ENCODE peak calls at places on chromosome 18, in six cellular contexts. One of them, this sample, is unnamed.

GRCh38 chr18:62881509-62882016 is 166.2 kb downstream of the PHLPP1 start:
- DNase-seq in A549: peak
- DNase-seq in GM12891: no peak
- DNase-seq in tibial nerve: peak
- DNase-seq in ovary: no peak
- DNase-seq in body of pancreas: no peak
- DNase-seq in this sample: peak

GRCh38 chr18:70151554-70152130 is 53.8 kb downstream of the RTTN start:
- DNase-seq in A549: no peak
- DNase-seq in GM12891: no peak
- DNase-seq in tibial nerve: no peak
- DNase-seq in ovary: no peak
- DNase-seq in body of pancreas: no peak
- DNase-seq in this sample: no peak

GRCh38 chr18:987325-988186 is 82.9 kb downstream of the ADCYAP1 start:
- DNase-seq in A549: no peak
- DNase-seq in GM12891: no peak
- DNase-seq in tibial nerve: no peak
- DNase-seq in ovary: no peak
- DNase-seq in body of pancreas: no peak
- DNase-seq in this sample: no peak

GRCh38 chr18:13500227-13500865 is 226.0 kb downstream of the FAM210A start:
- DNase-seq in A549: no peak
- DNase-seq in GM12891: no peak
- DNase-seq in tibial nerve: no peak
- DNase-seq in ovary: no peak
- DNase-seq in body of pancreas: no peak
- DNase-seq in this sample: peak

GRCh38 chr18:470661-471501 is 29.6 kb downstream of the COLEC12 start:
- DNase-seq in A549: no peak
- DNase-seq in GM12891: no peak
- DNase-seq in tibial nerve: peak
- DNase-seq in ovary: no peak
- DNase-seq in body of pancreas: no peak
- DNase-seq in this sample: no peak

GRCh38 chr18:50967714-50968661 is at the start of gene ELAC1:
- DNase-seq in A549: peak
- DNase-seq in GM12891: peak
- DNase-seq in tibial nerve: peak
- DNase-seq in ovary: peak
- DNase-seq in body of pancreas: peak
- DNase-seq in this sample: peak

GRCh38 chr18:31102020-31102684 is at the start of gene DSC2:
- DNase-seq in A549: no peak
- DNase-seq in GM12891: peak
- DNase-seq in tibial nerve: no peak
- DNase-seq in ovary: peak
- DNase-seq in body of pancreas: peak
- DNase-seq in this sample: no peak

GRCh38 chr18:34509879-34510586 is 200.1 kb upstream of the DTNA start:
- DNase-seq in A549: no peak
- DNase-seq in GM12891: no peak
- DNase-seq in tibial nerve: no peak
- DNase-seq in ovary: no peak
- DNase-seq in body of pancreas: no peak
- DNase-seq in this sample: no peak

GRCh38 chr18:27240383-27240782 is 55.3 kb upstream of the CHST9 start:
- DNase-seq in A549: no peak
- DNase-seq in GM12891: no peak
- DNase-seq in tibial nerve: no peak
- DNase-seq in ovary: no peak
- DNase-seq in body of pancreas: no peak
- DNase-seq in this sample: no peak

GRCh38 chr18:36831139-36831538 is 2.2 kb downstream of the KIAA1328 start:
- DNase-seq in A549: no peak
- DNase-seq in GM12891: no peak
- DNase-seq in tibial nerve: no peak
- DNase-seq in ovary: no peak
- DNase-seq in body of pancreas: no peak
- DNase-seq in this sample: no peak

GRCh38 chr18:78976697-78977626 is 2.7 kb upstream of the SALL3 start:
- DNase-seq in A549: no peak
- DNase-seq in GM12891: no peak
- DNase-seq in tibial nerve: no peak
- DNase-seq in ovary: no peak
- DNase-seq in body of pancreas: no peak
- DNase-seq in this sample: no peak

GRCh38 chr18:63185979-63186378 is 133.6 kb downstream of the BCL2 start:
- DNase-seq in A549: no peak
- DNase-seq in GM12891: no peak
- DNase-seq in tibial nerve: no peak
- DNase-seq in ovary: no peak
- DNase-seq in body of pancreas: no peak
- DNase-seq in this sample: no peak

GRCh38 chr18:2411381-2411977 is 159.8 kb downstream of the METTL4 start:
- DNase-seq in A549: no peak
- DNase-seq in GM12891: no peak
- DNase-seq in tibial nerve: no peak
- DNase-seq in ovary: no peak
- DNase-seq in body of pancreas: no peak
- DNase-seq in this sample: peak

GRCh38 chr18:79943608-79944125 is 7.8 kb downstream of the SLC66A2 start:
- DNase-seq in A549: no peak
- DNase-seq in GM12891: no peak
- DNase-seq in tibial nerve: no peak
- DNase-seq in ovary: no peak
- DNase-seq in body of pancreas: no peak
- DNase-seq in this sample: no peak

GRCh38 chr18:40407913-40408312 is 1547.1 kb upstream of the PIK3C3 start:
- DNase-seq in A549: no peak
- DNase-seq in GM12891: no peak
- DNase-seq in tibial nerve: no peak
- DNase-seq in ovary: no peak
- DNase-seq in body of pancreas: no peak
- DNase-seq in this sample: no peak

GRCh38 chr18:66764225-66764624 is 160.3 kb upstream of the CDH19 start:
- DNase-seq in A549: no peak
- DNase-seq in GM12891: no peak
- DNase-seq in tibial nerve: no peak
- DNase-seq in ovary: no peak
- DNase-seq in body of pancreas: no peak
- DNase-seq in this sample: no peak

GRCh38 chr18:43780782-43781340 is 503.6 kb upstream of the SYT4 start:
- DNase-seq in A549: no peak
- DNase-seq in GM12891: no peak
- DNase-seq in tibial nerve: no peak
- DNase-seq in ovary: no peak
- DNase-seq in body of pancreas: no peak
- DNase-seq in this sample: no peak

GRCh38 chr18:38539373-38539772 is 973.8 kb upstream of the CELF4 start:
- DNase-seq in A549: no peak
- DNase-seq in GM12891: no peak
- DNase-seq in tibial nerve: no peak
- DNase-seq in ovary: no peak
- DNase-seq in body of pancreas: no peak
- DNase-seq in this sample: no peak

GRCh38 chr18:6728809-6729246 is 688 bp upstream of the ARHGAP28 start:
- DNase-seq in A549: no peak
- DNase-seq in GM12891: no peak
- DNase-seq in tibial nerve: no peak
- DNase-seq in ovary: no peak
- DNase-seq in body of pancreas: no peak
- DNase-seq in this sample: no peak

GRCh38 chr18:67672142-67672541 is 155.6 kb upstream of the DSEL start:
- DNase-seq in A549: no peak
- DNase-seq in GM12891: no peak
- DNase-seq in tibial nerve: no peak
- DNase-seq in ovary: no peak
- DNase-seq in body of pancreas: no peak
- DNase-seq in this sample: no peak

GRCh38 chr18:36769172-36769571 is 59.6 kb downstream of the TPGS2 start:
- DNase-seq in A549: no peak
- DNase-seq in GM12891: no peak
- DNase-seq in tibial nerve: no peak
- DNase-seq in ovary: no peak
- DNase-seq in body of pancreas: no peak
- DNase-seq in this sample: no peak

GRCh38 chr18:60895181-60895580 is 438.0 kb upstream of the CDH20 start:
- DNase-seq in A549: no peak
- DNase-seq in GM12891: no peak
- DNase-seq in tibial nerve: no peak
- DNase-seq in ovary: no peak
- DNase-seq in body of pancreas: no peak
- DNase-seq in this sample: no peak

GRCh38 chr18:44859751-44860458 is 179.2 kb downstream of the SETBP1 start:
- DNase-seq in A549: no peak
- DNase-seq in GM12891: no peak
- DNase-seq in tibial nerve: peak
- DNase-seq in ovary: no peak
- DNase-seq in body of pancreas: peak
- DNase-seq in this sample: no peak

DNA sequence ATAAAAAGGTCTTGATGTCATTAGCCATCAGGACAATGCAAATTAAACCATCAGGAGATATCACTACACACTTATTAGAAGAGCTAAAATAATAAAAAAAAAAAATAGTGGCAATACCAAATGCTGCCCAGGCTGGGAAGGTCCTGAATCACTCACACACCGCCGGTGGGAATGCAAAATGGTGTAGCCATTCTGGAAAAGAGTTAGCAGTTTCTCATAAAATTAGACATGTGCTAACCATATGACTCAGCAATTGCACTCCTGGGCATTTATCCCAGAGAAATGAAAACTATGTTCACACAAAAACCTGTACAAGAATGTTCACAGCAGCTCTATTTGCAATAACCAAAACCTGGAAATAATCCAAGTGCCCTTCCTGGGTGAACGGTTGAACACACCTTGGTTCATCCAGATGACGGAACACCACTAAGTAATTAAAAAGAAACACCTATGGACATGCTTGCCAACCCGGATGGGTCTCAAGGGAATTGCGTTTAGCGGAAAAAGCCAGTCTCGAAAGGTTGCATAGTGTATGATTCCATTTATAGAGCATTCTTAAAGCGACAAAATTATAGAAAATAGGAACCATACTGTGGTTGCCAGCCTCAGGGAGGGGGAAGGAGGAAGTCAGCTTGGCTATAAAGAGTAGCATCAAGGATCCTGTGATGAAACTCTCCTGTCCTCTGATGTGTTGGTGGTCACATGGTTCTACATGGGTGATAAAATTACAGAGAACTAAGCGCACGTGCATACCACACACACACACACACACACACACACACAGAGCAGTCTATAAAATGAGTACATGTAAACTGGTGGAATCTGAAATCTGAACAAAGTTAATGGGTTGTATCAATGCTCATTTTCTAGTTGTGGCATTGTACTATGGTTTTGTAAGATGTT is 4.6 kb downstream of the MBP start:
- DNase-seq in A549: no peak
- DNase-seq in GM12891: no peak
- DNase-seq in tibial nerve: peak
- DNase-seq in ovary: peak
- DNase-seq in body of pancreas: peak
- DNase-seq in this sample: no peak
- TF ChIP-seq POLR2A in A549: no peak
- TF ChIP-seq POLR2A in GM12891: peak
- TF ChIP-seq POLR2A in tibial nerve: no peak
- TF ChIP-seq POLR2A in ovary: no peak
- TF ChIP-seq POLR2A in body of pancreas: peak
- TF ChIP-seq POLR2A in this sample: no peak

DNA sequence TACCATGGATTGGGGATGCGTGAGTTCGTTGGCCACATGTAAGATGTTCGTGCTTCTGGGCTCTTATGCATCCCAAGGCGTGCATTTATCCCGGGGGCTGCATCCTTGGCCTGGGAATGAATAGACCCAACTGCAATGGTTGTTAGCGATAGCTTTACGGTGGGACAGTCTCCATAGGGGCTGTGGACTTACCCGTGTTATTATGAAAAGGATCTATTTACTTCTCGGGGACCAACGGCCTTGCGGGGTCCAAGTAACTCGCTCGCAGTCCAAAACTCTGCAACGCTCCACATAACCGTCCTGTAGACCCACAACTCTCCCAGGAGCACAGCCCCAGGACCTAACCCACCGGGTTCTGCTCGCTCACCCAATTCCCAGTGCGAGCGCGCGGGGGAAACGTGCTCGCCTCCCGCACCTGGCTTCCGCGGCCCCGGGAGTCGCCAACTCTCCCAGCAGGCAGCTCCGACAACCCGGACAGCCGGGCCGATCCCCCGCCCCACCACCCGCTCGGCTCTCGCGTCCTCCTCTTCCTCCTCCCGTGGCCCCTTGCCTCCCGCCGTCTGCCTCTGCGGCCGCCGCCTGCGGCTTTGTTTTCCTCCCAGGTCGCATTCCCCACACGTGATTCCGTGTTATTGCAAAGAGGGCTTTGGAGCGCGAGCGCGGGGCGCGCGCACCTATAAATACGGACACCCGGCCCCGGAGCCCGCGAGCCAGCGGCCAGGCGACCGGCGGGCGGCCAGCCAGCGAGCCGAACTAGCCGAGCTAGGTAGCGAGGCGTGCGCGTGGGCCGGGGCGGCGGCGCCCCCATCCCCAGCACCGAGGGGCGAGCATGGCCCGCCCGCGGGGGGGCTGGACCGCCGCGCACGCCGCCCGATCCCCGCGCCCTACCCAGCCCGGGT is at the start of gene CABLES1:
- DNase-seq in A549: peak
- DNase-seq in GM12891: peak
- DNase-seq in tibial nerve: peak
- DNase-seq in ovary: peak
- DNase-seq in body of pancreas: peak
- DNase-seq in this sample: peak
- TF ChIP-seq POLR2A in A549: peak
- TF ChIP-seq POLR2A in GM12891: no peak
- TF ChIP-seq POLR2A in tibial nerve: peak
- TF ChIP-seq POLR2A in ovary: no peak
- TF ChIP-seq POLR2A in body of pancreas: peak
- TF ChIP-seq POLR2A in this sample: peak

DNA sequence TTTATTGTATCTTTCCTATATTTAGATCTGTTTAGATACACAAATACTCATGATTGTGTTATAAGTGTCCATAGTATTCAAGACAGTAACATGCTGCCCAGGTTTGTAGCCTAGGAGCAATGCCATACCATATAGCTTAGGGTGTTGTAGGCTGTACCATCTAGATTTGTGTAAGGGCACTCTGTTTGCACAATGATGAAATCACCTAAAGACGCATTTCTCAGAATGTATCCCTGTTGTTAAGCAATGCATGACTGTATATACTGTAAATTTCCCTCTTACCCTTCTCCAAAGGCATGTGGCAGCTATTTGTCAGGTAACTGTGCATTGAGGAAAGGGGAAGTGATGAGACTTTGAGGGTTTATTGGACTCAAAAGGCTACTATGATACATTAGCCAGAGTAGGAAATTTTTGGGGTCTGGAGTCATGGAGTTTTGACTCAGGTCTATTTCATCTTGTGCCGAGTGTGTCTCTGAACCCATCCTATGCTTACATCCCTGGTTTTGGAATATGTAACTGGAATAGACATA is 180.9 kb downstream of the VAPA start:
- DNase-seq in A549: no peak
- DNase-seq in GM12891: no peak
- DNase-seq in tibial nerve: no peak
- DNase-seq in ovary: no peak
- DNase-seq in body of pancreas: no peak
- DNase-seq in this sample: no peak
- TF ChIP-seq POLR2A in A549: no peak
- TF ChIP-seq POLR2A in GM12891: no peak
- TF ChIP-seq POLR2A in tibial nerve: no peak
- TF ChIP-seq POLR2A in ovary: no peak
- TF ChIP-seq POLR2A in body of pancreas: no peak
- TF ChIP-seq POLR2A in this sample: no peak

GRCh38 chr18:22348521-22349316 is 69.0 kb downstream of the CTAGE1 start:
- DNase-seq in A549: no peak
- DNase-seq in GM12891: no peak
- DNase-seq in tibial nerve: no peak
- DNase-seq in ovary: peak
- DNase-seq in body of pancreas: peak
- DNase-seq in this sample: no peak
- TF ChIP-seq POLR2A in A549: no peak
- TF ChIP-seq POLR2A in GM12891: no peak
- TF ChIP-seq POLR2A in tibial nerve: no peak
- TF ChIP-seq POLR2A in ovary: peak
- TF ChIP-seq POLR2A in body of pancreas: peak
- TF ChIP-seq POLR2A in this sample: no peak